ENCODE peak calls at places on chromosomes 7 and 10, in six cellular contexts. S is CD4-positive, alpha-beta T cell; R is fibroblast of mammary gland; P is epithelial cell of proximal tubule; B is mucosa of descending colon; U is fibroblast of pulmonary artery. I is an unnamed sample.

GRCh38 chr7:134742688-134743350 is 36.6 kb upstream of the CALD1 start:
- DNase-seq in B (peak; percentile 31), S (no peak), R (peak; percentile 78), P (no peak), U (peak; percentile 74), I (no peak)

GRCh38 chr7:131011976-131012375 is 278.0 kb upstream of the KLF14 start:
- DNase-seq in U (peak; percentile 92), S (no peak), R (peak; percentile 92), B (no peak), P (peak; percentile 83), I (no peak)

GRCh38 chr10:101902032-101902799 is 58.6 kb upstream of the KCNIP2 start:
- DNase-seq in U (no peak), P (no peak), S (no peak), B (no peak), R (no peak), I (no peak)

GRCh38 chr7:116710764-116711452 is 38.9 kb downstream of the MET start:
- DNase-seq in S (no peak), B (no peak), U (no peak), P (peak; percentile 78), R (no peak), I (no peak)

GRCh38 chr10:123912466-123913201 is 21.0 kb upstream of the CPXM2 start:
- DNase-seq in R (no peak), P (no peak), U (no peak), S (no peak), B (no peak), I (no peak)

GRCh38 chr10:43715334-43715733 is 66.7 kb upstream of the ZNF32 start:
- DNase-seq in R (no peak), S (no peak), B (no peak), P (no peak), U (no peak), I (no peak)

GRCh38 chr10:112958275-112958995 is 8.4 kb downstream of the TCF7L2 start:
- DNase-seq in U (peak; percentile 83), B (no peak), R (peak; percentile 97), S (no peak), P (no peak), I (no peak)

GRCh38 chr7:97019710-97020109 is 4.9 kb downstream of the DLX5 start:
- DNase-seq in U (no peak), B (no peak), P (no peak), R (no peak), S (no peak), I (no peak)

GRCh38 chr10:22231260-22231659 is 13.4 kb upstream of the EBLN1 start:
- DNase-seq in U (no peak), R (no peak), S (no peak), P (no peak), B (no peak), I (no peak)

DNA sequence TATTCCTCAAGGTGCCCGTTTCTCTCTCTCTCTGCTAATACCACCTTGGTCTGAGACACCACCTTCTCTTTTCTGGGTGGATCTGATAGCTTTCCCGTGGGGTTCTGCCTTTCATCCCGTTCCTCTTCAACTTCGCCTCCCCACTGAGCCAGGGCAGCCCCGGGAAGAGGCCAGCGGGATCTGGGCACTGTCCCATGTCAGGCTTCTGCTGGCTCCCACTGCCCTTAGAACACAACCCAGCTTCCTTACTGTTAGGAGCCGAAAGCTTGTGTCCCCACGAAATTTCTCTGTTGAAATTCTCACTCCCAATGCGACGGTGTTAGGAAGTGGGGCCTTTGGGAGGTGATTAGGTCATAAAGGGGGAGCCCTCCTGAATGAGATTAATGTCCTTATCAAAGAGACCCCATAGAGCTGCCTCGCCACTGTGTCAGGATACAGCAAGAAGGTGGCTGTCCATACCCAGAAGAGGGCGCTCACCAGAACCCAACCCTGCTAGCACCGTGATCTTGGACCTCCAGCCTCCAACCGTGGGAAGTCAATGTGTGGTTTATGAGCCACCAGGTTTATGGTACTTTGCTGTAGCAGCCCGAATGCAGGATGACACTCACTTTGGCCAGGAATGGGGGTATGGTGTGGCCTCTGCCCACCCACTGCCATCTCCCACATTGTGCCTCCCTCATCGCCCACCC is 79.2 kb downstream of the CAMK1D start:
- DNase-seq in R (no peak), U (no peak), P (no peak), B (no peak), S (no peak), I (no peak)
- TF ChIP-seq CTCF in R (no peak), U (no peak), P (no peak), B (no peak), S (no peak), I (no peak)

GRCh38 chr7:101507791-101508252 is 121.3 kb downstream of the MYL10 start:
- DNase-seq in P (no peak), R (peak; percentile 42), S (peak; percentile 3), U (peak; percentile 46), B (peak; percentile 44), I (no peak)
- TF ChIP-seq CTCF in P (peak; percentile 88), R (peak; percentile 58), S (peak; percentile 59), U (peak; percentile 51), B (peak; percentile 29), I (peak; percentile 34)

GRCh38 chr7:114921636-114922150 is at the start of gene MDFIC:
- DNase-seq in B (peak; percentile 43), S (no peak), U (no peak), R (no peak), P (peak; percentile 50), I (no peak)
- TF ChIP-seq CTCF in B (no peak), S (no peak), U (no peak), R (no peak), P (no peak), I (no peak)

DNA sequence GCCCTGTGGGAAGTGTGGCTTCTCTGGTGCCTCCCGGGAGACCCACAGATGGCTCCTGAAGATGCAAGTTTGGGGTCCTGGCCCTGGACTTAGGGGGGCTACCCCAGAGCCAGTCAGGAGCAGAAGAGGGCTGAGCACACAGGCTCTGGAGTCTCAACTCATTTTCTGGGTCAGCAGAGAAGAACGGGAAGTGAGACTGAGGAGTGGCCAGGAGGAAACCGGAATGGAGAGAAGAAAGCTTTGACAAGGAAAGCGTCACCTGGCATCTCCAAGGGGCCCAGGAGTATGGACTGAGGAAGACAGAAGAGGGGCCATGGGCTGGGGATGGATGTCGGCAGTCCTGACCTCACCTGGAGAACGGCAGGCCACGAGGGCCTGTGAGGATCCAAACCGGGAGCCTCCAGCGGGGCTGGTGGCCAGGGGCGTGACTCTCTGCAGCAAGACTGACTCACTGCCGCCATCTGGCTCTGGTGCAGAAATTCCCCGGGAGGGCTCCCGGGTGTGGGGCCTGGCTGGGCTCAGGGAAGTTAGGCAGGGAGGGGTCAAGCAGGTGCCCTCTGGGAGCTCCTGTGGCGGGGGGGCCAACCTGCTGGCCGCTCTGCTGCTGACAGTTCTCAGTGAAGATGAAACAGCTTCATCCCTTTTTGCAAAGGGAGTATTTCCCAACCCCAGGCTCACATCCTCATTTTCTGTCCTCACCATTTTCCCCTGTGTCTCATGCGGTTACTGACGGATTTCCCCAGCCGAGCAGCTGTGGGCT is 23.6 kb downstream of the DAGLB start:
- DNase-seq in B (peak; percentile 40), U (no peak), P (no peak), S (no peak), R (peak; percentile 54), I (no peak)
- TF ChIP-seq CTCF in B (no peak), U (no peak), P (peak; percentile 12), S (no peak), R (peak; percentile 9), I (no peak)

GRCh38 chr7:156543699-156544098 is 96.9 kb upstream of the RNF32 start:
- DNase-seq in U (no peak), B (no peak), R (no peak), P (no peak), S (no peak), I (no peak)

GRCh38 chr7:156547884-156548561 is 92.6 kb upstream of the RNF32 start:
- DNase-seq in B (no peak), P (no peak), U (no peak), R (no peak), S (no peak), I (no peak)

GRCh38 chr7:156544199-156544598 is 96.4 kb upstream of the RNF32 start:
- DNase-seq in R (no peak), P (no peak), S (no peak), B (no peak), U (no peak), I (no peak)

GRCh38 chr7:156545989-156546388 is 94.6 kb upstream of the RNF32 start:
- DNase-seq in B (no peak), R (no peak), P (no peak), U (no peak), S (no peak), I (no peak)

GRCh38 chr7:156544919-156545715 is 95.5 kb upstream of the RNF32 start:
- DNase-seq in R (no peak), B (peak; percentile 77), S (no peak), P (no peak), U (no peak), I (no peak)
- TF ChIP-seq CTCF in R (no peak), B (no peak), S (no peak), P (no peak), U (no peak), I (no peak)

GRCh38 chr7:154698726-154699291 is 304.1 kb downstream of the PAXIP1 start:
- DNase-seq in B (no peak), R (no peak), P (no peak), S (no peak), U (no peak), I (no peak)
- TF ChIP-seq CTCF in B (peak; percentile 22), R (peak; percentile 2), P (peak; percentile 37), S (no peak), U (no peak), I (no peak)

DNA sequence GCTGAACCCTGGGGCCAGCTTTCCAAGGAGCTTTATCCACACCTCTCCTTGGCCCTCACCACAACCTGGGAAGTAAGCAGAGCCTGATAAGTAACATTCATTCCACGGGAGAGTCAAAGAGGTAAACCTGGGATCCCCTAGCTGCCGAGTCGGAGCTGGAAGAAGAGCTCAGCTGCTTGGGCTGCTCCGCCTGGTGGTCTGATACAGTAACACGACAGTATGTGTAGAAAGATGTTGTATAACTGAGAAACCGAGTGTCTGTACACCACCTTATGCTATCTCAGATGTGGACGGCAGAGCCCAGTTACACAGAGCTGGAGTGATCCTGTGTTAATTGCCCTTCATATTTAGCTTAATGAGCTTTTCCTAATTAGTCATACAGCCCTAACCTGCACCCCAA is 151.3 kb upstream of the KMT2E start:
- DNase-seq in U (peak; percentile 10), P (no peak), B (no peak), R (peak; percentile 11), S (no peak), I (no peak)
- TF ChIP-seq CTCF in U (peak; percentile 40), P (peak; percentile 24), B (no peak), R (peak; percentile 39), S (no peak), I (no peak)

GRCh38 chr10:3068968-3069737 is 1.8 kb downstream of the PFKP start:
- DNase-seq in U (peak; percentile 31), B (no peak), S (peak; percentile 12), R (no peak), P (no peak), I (no peak)
- TF ChIP-seq CTCF in U (no peak), B (no peak), S (no peak), R (no peak), P (no peak), I (no peak)

GRCh38 chr10:79292789-79293746 is 54.2 kb upstream of the PPIF start:
- DNase-seq in B (no peak), R (no peak), P (no peak), U (no peak), S (peak; percentile 26), I (no peak)
- TF ChIP-seq CTCF in B (no peak), R (peak; percentile 46), P (peak; percentile 61), U (peak; percentile 40), S (peak; percentile 57), I (no peak)